ENCODE peak calls at places on chromosomes 13 and 19, in five cellular contexts. A is transverse colon, J is stomach, G is H1, M is SK-N-SH. H is an unnamed sample.

GRCh38 chr13:56864451-56864850 is 276.3 kb upstream of the PRR20A start:
- DNase-seq in A (no peak), J (no peak), G (no peak), M (no peak), H (no peak)

GRCh38 chr13:46170268-46170667 is 11.7 kb downstream of the LCP1 start:
- DNase-seq in A (no peak), J (peak), G (peak), M (no peak), H (no peak)

GRCh38 chr13:114054269-114054668 is 78.2 kb downstream of the RASA3 start:
- DNase-seq in A (no peak), J (no peak), G (no peak), M (peak), H (no peak)

GRCh38 chr13:107834717-107835116 is 380.6 kb downstream of the LIG4 start:
- DNase-seq in A (no peak), J (no peak), G (no peak), M (no peak), H (no peak)

GRCh38 chr13:23578411-23579071 is 8.3 kb downstream of the TNFRSF19 start:
- DNase-seq in A (peak), J (peak), G (peak), M (peak), H (peak)

GRCh38 chr13:113815151-113816058 is 48.5 kb downstream of the GAS6 start:
- DNase-seq in A (no peak), J (no peak), G (no peak), M (no peak), H (no peak)

GRCh38 chr19:33736787-33737186 is 59.9 kb upstream of the KCTD15 start:
- DNase-seq in A (no peak), J (no peak), G (no peak), M (no peak), H (no peak)

GRCh38 chr19:35051796-35052195 is 10.3 kb downstream of the HPN start:
- DNase-seq in A (no peak), J (no peak), G (no peak), M (no peak), H (no peak)

GRCh38 chr13:99376132-99376531 is 68.9 kb upstream of the GPR183 start:
- DNase-seq in A (no peak), J (no peak), G (no peak), M (no peak), H (peak)

GRCh38 chr13:44393391-44393790 is 19.8 kb downstream of the SERP2 start:
- DNase-seq in A (peak), J (peak), G (no peak), M (no peak), H (peak)

GRCh38 chr19:6249296-6249695 is 30.5 kb downstream of the MLLT1 start:
- DNase-seq in A (no peak), J (no peak), G (no peak), M (no peak), H (no peak)

GRCh38 chr13:50015263-50015662 is at the start of gene KCNRG:
- DNase-seq in A (no peak), J (no peak), G (no peak), M (no peak), H (no peak)

GRCh38 chr19:35295792-35296462 is 4.0 kb downstream of the MAG start:
- DNase-seq in A (peak), J (no peak), G (no peak), M (no peak), H (no peak)

GRCh38 chr13:99034333-99035085 is 56.6 kb upstream of the DOCK9 start:
- DNase-seq in A (no peak), J (no peak), G (no peak), M (no peak), H (no peak)

GRCh38 chr19:16227837-16228636 is 30.3 kb downstream of the AP1M1 start:
- DNase-seq in A (no peak), J (no peak), G (no peak), M (no peak), H (no peak)

GRCh38 chr13:97425570-97425969 is 8.4 kb upstream of the RAP2A start:
- DNase-seq in A (no peak), J (no peak), G (no peak), M (no peak), H (no peak)

GRCh38 chr13:28640861-28641599 is 17.9 kb upstream of the POMP start:
- DNase-seq in A (no peak), J (no peak), G (no peak), M (no peak), H (no peak)

GRCh38 chr13:86946734-86947133 is 724.4 kb upstream of the SLITRK5 start:
- DNase-seq in A (no peak), J (no peak), G (no peak), M (no peak), H (no peak)

GRCh38 chr19:45577111-45577905 is 7.3 kb downstream of the OPA3 start:
- DNase-seq in A (peak), J (peak), G (no peak), M (no peak), H (peak)

GRCh38 chr13:44758595-44759221 is 182.6 kb upstream of the TSC22D1 start:
- DNase-seq in A (peak), J (no peak), G (no peak), M (no peak), H (no peak)

GRCh38 chr19:38265213-38265861 is 964 bp downstream of the SPINT2 start:
- DNase-seq in A (peak), J (peak), G (no peak), M (no peak), H (no peak)

GRCh38 chr19:11478167-11479089 is 2.4 kb downstream of the ELAVL3 start:
- DNase-seq in A (no peak), J (no peak), G (no peak), M (no peak), H (no peak)

GRCh38 chr19:27905074-27905473 is 1307.9 kb downstream of the UQCRFS1 start:
- DNase-seq in A (no peak), J (no peak), G (no peak), M (no peak), H (no peak)

GRCh38 chr19:37537391-37537947 is 30.7 kb downstream of the ZNF793 start:
- DNase-seq in A (no peak), J (no peak), G (no peak), M (no peak), H (no peak)

GRCh38 chr13:97423300-97424045 is 10.5 kb upstream of the RAP2A start:
- DNase-seq in A (no peak), J (no peak), G (no peak), M (no peak), H (no peak)

GRCh38 chr19:7679017-7679720 is 1.5 kb upstream of the TRAPPC5 start:
- DNase-seq in A (peak), J (no peak), G (no peak), M (peak), H (no peak)

GRCh38 chr19:36931684-36932083 is 15.6 kb downstream of the ZNF568 start:
- DNase-seq in A (no peak), J (no peak), G (no peak), M (no peak), H (no peak)

GRCh38 chr19:16222806-16223205 is 25.1 kb downstream of the AP1M1 start:
- DNase-seq in A (no peak), J (no peak), G (no peak), M (no peak), H (no peak)

GRCh38 chr19:1107655-1108261 is 4.0 kb downstream of the GPX4 start:
- DNase-seq in A (no peak), J (no peak), G (no peak), M (no peak), H (no peak)

GRCh38 chr13:29497137-29497654 is 98.3 kb downstream of the SLC7A1 start:
- DNase-seq in A (peak), J (no peak), G (no peak), M (no peak), H (peak)

GRCh38 chr13:40895715-40896184 is 106.3 kb downstream of the SLC25A15 start:
- DNase-seq in A (peak), J (no peak), G (no peak), M (no peak), H (no peak)

GRCh38 chr19:48149430-48149829 is 20.7 kb downstream of the LIG1 start:
- DNase-seq in A (peak), J (no peak), G (no peak), M (no peak), H (peak)

GRCh38 chr13:36453518-36453917 is 21.2 kb downstream of the CCNA1 start:
- DNase-seq in A (no peak), J (no peak), G (no peak), M (no peak), H (no peak)
- TF ChIP-seq CTCF in A (no peak), J (no peak), G (peak), M (peak), H (no peak)

DNA sequence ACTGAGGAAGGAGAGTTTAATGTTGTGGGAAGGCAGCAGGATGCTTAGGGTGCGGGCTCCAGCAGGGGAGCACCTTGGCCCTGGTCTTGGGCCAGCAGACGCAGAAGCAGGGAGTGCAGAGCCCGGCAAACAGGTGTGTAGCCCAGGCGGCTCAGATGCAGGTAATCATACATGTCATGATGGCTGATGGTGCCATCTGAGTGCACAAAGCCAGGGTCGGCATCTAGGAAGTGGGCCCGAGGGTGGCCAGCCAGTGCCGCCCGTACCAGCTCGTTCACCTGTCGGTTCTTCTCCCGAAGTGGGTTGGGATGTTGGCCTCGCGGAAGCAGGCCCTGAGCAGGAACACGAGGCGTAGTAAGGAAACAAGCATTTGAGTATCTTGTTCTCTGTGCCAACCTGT is 4.9 kb upstream of the PRR19 start:
- DNase-seq in A (no peak), J (no peak), G (no peak), M (no peak), H (no peak)
- TF ChIP-seq POLR2AphosphoS5 in A (no peak), J (no peak), G (no peak), M (no peak), H (peak)

GRCh38 chr13:66896933-66897332 is 333.2 kb downstream of the PCDH9 start:
- DNase-seq in A (no peak), J (no peak), G (no peak), M (no peak), H (no peak)

GRCh38 chr13:66895780-66896179 is 334.4 kb downstream of the PCDH9 start:
- DNase-seq in A (no peak), J (no peak), G (no peak), M (peak), H (no peak)

DNA sequence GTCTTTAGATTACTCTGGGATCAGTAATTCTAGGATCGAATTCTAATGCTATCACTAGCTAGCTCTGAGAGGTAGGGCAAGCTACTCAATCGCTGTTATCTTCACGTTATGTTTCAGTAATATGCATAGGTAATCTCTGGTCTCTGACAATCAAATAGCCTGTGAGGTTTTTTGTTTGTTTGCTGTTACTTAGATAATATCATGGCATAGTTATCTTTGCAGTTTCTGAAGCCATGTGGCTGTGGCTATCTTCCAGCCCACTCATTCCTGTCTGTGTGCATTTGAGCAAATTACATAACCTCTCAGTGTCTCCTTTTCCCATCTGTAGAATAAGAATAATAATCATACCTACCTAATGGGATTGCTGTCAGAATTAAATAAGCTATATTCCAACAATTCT is 330.2 kb downstream of the PCDH9 start:
- DNase-seq in A (no peak), J (no peak), G (no peak), M (peak), H (no peak)
- TF ChIP-seq EP300 in A (no peak), J (no peak), G (no peak), M (no peak), H (no peak)

GRCh38 chr13:91375119-91375729 is 23.2 kb upstream of the GPC5 start:
- DNase-seq in A (no peak), J (no peak), G (no peak), M (peak), H (no peak)
- TF ChIP-seq CTCF in A (peak), J (no peak), G (peak), M (peak), H (no peak)

GRCh38 chr19:14006766-14007562 is 844 bp upstream of the RFX1 start:
- DNase-seq in A (no peak), J (no peak), G (no peak), M (peak), H (no peak)

GRCh38 chr19:14003279-14004051 is 2.7 kb downstream of the RFX1 start:
- DNase-seq in A (no peak), J (no peak), G (no peak), M (no peak), H (no peak)

GRCh38 chr19:14005381-14006084 is 587 bp downstream of the RFX1 start:
- DNase-seq in A (peak), J (peak), G (peak), M (peak), H (peak)

GRCh38 chr19:14004619-14005380 is 1.3 kb downstream of the RFX1 start:
- DNase-seq in A (peak), J (peak), G (no peak), M (no peak), H (peak)

DNA sequence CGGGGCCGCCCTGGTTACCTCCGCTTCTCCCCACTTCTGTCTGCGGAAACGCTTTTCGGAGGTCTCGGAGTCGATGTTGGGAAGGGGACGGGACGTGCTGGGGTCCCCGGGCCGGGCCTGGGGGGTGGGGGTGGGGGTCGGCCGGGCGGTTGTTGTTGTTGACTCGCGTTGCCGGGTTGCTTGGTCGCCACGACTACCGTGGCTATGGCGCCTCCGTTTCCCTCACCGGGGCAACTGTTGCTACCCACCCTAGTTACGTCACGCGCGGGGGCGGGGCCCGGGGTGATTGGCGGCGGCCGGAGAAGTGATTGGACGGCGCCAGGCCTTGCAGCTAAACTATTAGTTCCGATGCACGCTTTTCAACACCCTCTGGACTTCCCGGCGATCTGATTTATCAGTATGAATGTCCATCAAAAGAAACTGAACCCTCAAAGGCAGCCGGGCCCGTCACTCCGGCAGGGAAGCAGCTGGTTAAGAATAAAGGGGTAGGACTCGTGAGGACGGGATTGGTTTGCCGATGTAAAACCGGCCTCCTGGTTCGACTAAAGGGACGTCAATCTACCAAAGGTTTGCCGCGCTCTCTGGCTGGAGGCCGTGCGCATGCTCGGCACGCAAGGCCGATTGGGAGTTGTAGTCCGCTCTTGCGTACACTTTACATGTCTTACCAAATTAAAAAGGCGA is at the start of gene RFX1:
- DNase-seq in A (peak), J (peak), G (peak), M (peak), H (peak)
- TF ChIP-seq POLR2AphosphoS5 in A (peak), J (no peak), G (peak), M (no peak), H (peak)

GRCh38 chr13:69178000-69178399 is 929.6 kb upstream of the ATXN8OS start:
- DNase-seq in A (no peak), J (no peak), G (no peak), M (no peak), H (no peak)

DNA sequence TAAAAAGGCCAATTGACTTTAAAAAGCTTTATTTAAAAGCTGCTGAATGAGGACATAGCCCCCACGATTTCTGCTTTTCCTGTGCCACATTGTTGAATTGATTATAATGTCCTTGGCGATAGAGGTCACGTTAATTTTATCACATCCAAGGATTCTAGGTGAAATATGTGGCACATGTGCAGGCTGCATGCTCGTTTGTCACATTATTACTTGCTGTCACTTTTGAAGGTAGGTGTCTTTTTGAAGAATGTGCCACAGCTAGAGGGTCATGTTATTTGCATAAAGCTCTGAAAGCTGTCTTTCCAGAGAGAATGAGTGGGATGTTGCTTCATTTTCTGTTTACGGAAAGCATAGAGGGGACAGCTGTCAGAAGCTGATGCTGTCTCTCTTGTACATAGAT is 927.6 kb upstream of the ATXN8OS start:
- DNase-seq in A (no peak), J (no peak), G (no peak), M (no peak), H (no peak)
- TF ChIP-seq EP300 in A (no peak), J (no peak), G (no peak), M (no peak), H (no peak)

GRCh38 chr13:110541526-110541920 is 20.0 kb downstream of the RAB20 start:
- DNase-seq in A (no peak), J (peak), G (no peak), M (peak), H (peak)

GRCh38 chr13:110542311-110542796 is 19.2 kb downstream of the RAB20 start:
- DNase-seq in A (no peak), J (no peak), G (no peak), M (peak), H (no peak)

GRCh38 chr13:110540871-110541525 is 20.5 kb downstream of the RAB20 start:
- DNase-seq in A (no peak), J (no peak), G (no peak), M (no peak), H (peak)

GRCh38 chr13:110538632-110539031 is 22.9 kb downstream of the RAB20 start:
- DNase-seq in A (peak), J (no peak), G (no peak), M (no peak), H (no peak)

GRCh38 chr13:110539894-110540293 is 21.6 kb downstream of the RAB20 start:
- DNase-seq in A (no peak), J (no peak), G (no peak), M (no peak), H (no peak)
- TF ChIP-seq CTCF in A (no peak), J (no peak), G (no peak), M (no peak), H (no peak)

H was measured in sigmoid colon.